ENCODE peak calls at places on chromosomes 7 and 10, in five cellular contexts. R is A549, Z is upper lobe of left lung, D is ovary, G is K562. E is an unnamed sample.

GRCh38 chr7:29764227-29764626 is 42.1 kb upstream of the WIPF3 start:
- DNase-seq in R (no peak), Z (no peak), D (no peak), G (no peak), E (no peak)

GRCh38 chr10:93445097-93445960 is 36.8 kb downstream of the MYOF start:
- DNase-seq in R (peak; percentile 96), Z (peak; percentile 99), D (peak; percentile 93), G (peak; percentile 11), E (peak; percentile 97)

GRCh38 chr7:141231018-141231792 is 157.3 kb downstream of the TMEM178B start:
- DNase-seq in R (peak; percentile 19), Z (no peak), D (no peak), G (no peak), E (no peak)

GRCh38 chr10:98332623-98333269 is 64.8 kb upstream of the LOXL4 start:
- DNase-seq in R (no peak), Z (no peak), D (no peak), G (no peak), E (no peak)

GRCh38 chr7:27188666-27189559 is 3.9 kb upstream of the HOXA11 start:
- DNase-seq in R (no peak), Z (no peak), D (peak; percentile 39), G (no peak), E (peak; percentile 88)

GRCh38 chr7:116843373-116843772 is 19.0 kb upstream of the CAPZA2 start:
- DNase-seq in R (no peak), Z (peak; percentile 35), D (no peak), G (no peak), E (no peak)

GRCh38 chr10:100741386-100742066 is 3.9 kb upstream of the PAX2 start:
- DNase-seq in R (no peak), Z (no peak), D (no peak), G (no peak), E (no peak)

GRCh38 chr10:92239600-92240288 is 51.1 kb downstream of the CPEB3 start:
- DNase-seq in R (peak; percentile 25), Z (peak; percentile 35), D (peak; percentile 78), G (no peak), E (peak; percentile 74)

GRCh38 chr7:36852017-36852416 is 127.7 kb upstream of the AOAH start:
- DNase-seq in R (no peak), Z (no peak), D (no peak), G (no peak), E (no peak)

GRCh38 chr7:149859881-149860280 is 13.9 kb upstream of the ATP6V0E2 start:
- DNase-seq in R (no peak), Z (no peak), D (no peak), G (no peak), E (peak; percentile 8)

GRCh38 chr10:17386616-17387075 is 67.7 kb downstream of the ST8SIA6 start:
- DNase-seq in R (no peak), Z (no peak), D (no peak), G (peak; percentile 60), E (no peak)

GRCh38 chr7:70595741-70596574 is 536.0 kb upstream of the GALNT17 start:
- DNase-seq in R (no peak), Z (no peak), D (no peak), G (no peak), E (no peak)

GRCh38 chr10:44792119-44792783 is 118.9 kb upstream of the TMEM72 start:
- DNase-seq in R (no peak), Z (no peak), D (no peak), G (no peak), E (no peak)

GRCh38 chr7:37052673-37053072 is 328.4 kb upstream of the AOAH start:
- DNase-seq in R (no peak), Z (no peak), D (peak; percentile 39), G (peak; percentile 37), E (no peak)

GRCh38 chr10:21547246-21547645 is 13.2 kb downstream of the MLLT10 start:
- DNase-seq in R (no peak), Z (no peak), D (no peak), G (no peak), E (no peak)

GRCh38 chr7:140495514-140496097 is 16.3 kb upstream of the MKRN1 start:
- DNase-seq in R (no peak), Z (no peak), D (no peak), G (peak; percentile 61), E (no peak)

GRCh38 chr7:68707958-68708357 is 890.3 kb upstream of the AUTS2 start:
- DNase-seq in R (no peak), Z (no peak), D (no peak), G (no peak), E (no peak)

GRCh38 chr10:125039354-125039769 is 97.4 kb downstream of the ZRANB1 start:
- DNase-seq in R (no peak), Z (no peak), D (peak; percentile 68), G (no peak), E (no peak)

GRCh38 chr7:125255793-125256192 is 326.2 kb upstream of the POT1 start:
- DNase-seq in R (no peak), Z (no peak), D (no peak), G (no peak), E (no peak)

GRCh38 chr10:84681781-84682180 is 353.4 kb downstream of the CCSER2 start:
- DNase-seq in R (no peak), Z (no peak), D (no peak), G (no peak), E (no peak)

GRCh38 chr10:85646312-85646711 is 720.3 kb downstream of the GRID1 start:
- DNase-seq in R (no peak), Z (no peak), D (no peak), G (no peak), E (no peak)

GRCh38 chr10:126944191-126944590 is 39.0 kb downstream of the DOCK1 start:
- DNase-seq in R (no peak), Z (no peak), D (no peak), G (no peak), E (no peak)

GRCh38 chr10:93745411-93746065 is 12.2 kb upstream of the LGI1 start:
- DNase-seq in R (peak; percentile 32), Z (no peak), D (no peak), G (peak; percentile 11), E (no peak)

GRCh38 chr10:133378251-133379096 is 588 bp upstream of the PAOX start:
- DNase-seq in R (peak; percentile 48), Z (peak; percentile 72), D (peak; percentile 82), G (peak; percentile 65), E (peak; percentile 81)

GRCh38 chr10:131430716-131431402 is 119.3 kb upstream of the TCERG1L start:
- DNase-seq in R (no peak), Z (no peak), D (no peak), G (no peak), E (peak; percentile 22)

GRCh38 chr10:110162749-110163148 is 44.7 kb upstream of the MXI1 start:
- DNase-seq in R (no peak), Z (no peak), D (no peak), G (no peak), E (no peak)

GRCh38 chr7:20172736-20173334 is 44.3 kb downstream of the MACC1 start:
- DNase-seq in R (peak; percentile 61), Z (peak; percentile 30), D (peak; percentile 84), G (peak; percentile 32), E (peak; percentile 88)

GRCh38 chr10:109089779-109090178 is 833.5 kb downstream of the XPNPEP1 start:
- DNase-seq in R (no peak), Z (no peak), D (no peak), G (no peak), E (no peak)

GRCh38 chr7:72751978-72752377 is 76.0 kb downstream of the TYW1B start:
- DNase-seq in R (no peak), Z (no peak), D (no peak), G (peak; percentile 27), E (no peak)

GRCh38 chr10:18340496-18341051 is 200.3 kb downstream of the CACNB2 start:
- DNase-seq in R (no peak), Z (no peak), D (no peak), G (no peak), E (no peak)

GRCh38 chr7:124457841-124458240 is 307.8 kb downstream of the GPR37 start:
- DNase-seq in R (no peak), Z (no peak), D (no peak), G (no peak), E (no peak)

GRCh38 chr7:134618756-134619530 is 27.7 kb upstream of the BPGM start:
- DNase-seq in R (no peak), Z (no peak), D (no peak), G (no peak), E (no peak)

GRCh38 chr10:74027702-74028101 is 29.8 kb downstream of the VCL start:
- DNase-seq in R (no peak), Z (no peak), D (no peak), G (no peak), E (no peak)

GRCh38 chr7:151273646-151274375 is 25.3 kb upstream of the SMARCD3 start:
- DNase-seq in R (no peak), Z (peak; percentile 59), D (no peak), G (no peak), E (no peak)

GRCh38 chr7:151272877-151273276 is 24.4 kb upstream of the SMARCD3 start:
- DNase-seq in R (no peak), Z (no peak), D (no peak), G (no peak), E (no peak)

GRCh38 chr7:151271699-151272355 is 23.3 kb upstream of the SMARCD3 start:
- DNase-seq in R (no peak), Z (peak; percentile 80), D (no peak), G (no peak), E (peak; percentile 91)

GRCh38 chr7:151274376-151274760 is 25.9 kb upstream of the SMARCD3 start:
- DNase-seq in R (no peak), Z (no peak), D (no peak), G (no peak), E (no peak)

GRCh38 chr7:151272410-151272809 is 23.9 kb upstream of the SMARCD3 start:
- DNase-seq in R (no peak), Z (no peak), D (no peak), G (no peak), E (no peak)
- TF ChIP-seq CTCF in R (no peak), Z (no peak), D (no peak), G (peak; percentile 37), E (no peak)

DNA sequence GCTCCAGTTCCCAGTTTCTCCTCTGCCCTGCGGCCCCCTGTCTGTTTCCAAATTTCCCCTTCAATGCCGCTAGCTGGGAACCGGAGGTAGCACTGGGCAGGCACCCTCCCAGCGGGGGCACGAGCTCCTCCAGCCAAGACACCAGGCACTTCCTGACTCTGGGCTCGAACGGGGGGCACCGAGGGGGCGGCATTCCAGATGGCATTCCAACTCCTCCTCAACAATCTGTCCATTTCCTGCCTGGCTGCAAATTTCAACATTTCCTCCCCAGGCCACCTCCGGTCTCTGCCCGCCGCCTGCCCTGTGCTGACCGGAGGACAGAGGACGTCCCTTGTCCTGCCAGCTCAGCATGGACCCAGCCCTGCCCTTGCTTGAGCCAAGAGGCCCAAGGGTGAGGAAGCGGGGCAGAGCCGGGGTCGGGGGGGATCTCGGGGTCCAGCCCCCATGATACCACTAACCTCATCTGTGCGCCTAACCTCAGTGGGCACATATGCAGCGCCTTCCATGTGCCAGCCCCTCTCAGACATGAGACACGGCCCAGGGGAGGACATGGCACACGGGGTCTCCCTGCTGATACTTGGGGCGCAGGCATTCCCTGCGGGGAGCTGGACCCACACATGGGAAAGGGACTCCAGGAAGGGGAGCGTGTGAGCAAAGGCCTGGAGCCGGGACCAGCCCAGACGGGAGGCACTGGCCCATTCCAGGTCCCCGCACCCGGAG is 58.0 kb downstream of the PDGFA start:
- DNase-seq in R (no peak), Z (peak; percentile 20), D (no peak), G (no peak), E (no peak)
- TF ChIP-seq EP300 in R (no peak), Z (no peak), D (no peak), G (no peak), E (no peak)

GRCh38 chr10:13500201-13500600 is 28.6 kb downstream of the BEND7 start:
- DNase-seq in R (no peak), Z (no peak), D (no peak), G (no peak), E (no peak)
- TF ChIP-seq CTCF in R (no peak), Z (no peak), D (no peak), G (no peak), E (no peak)

GRCh38 chr7:101717986-101718746 is 89.1 kb upstream of the MYL10 start:
- DNase-seq in R (no peak), Z (peak; percentile 47), D (no peak), G (peak; percentile 56), E (no peak)
- TF ChIP-seq EP300 in R (no peak), Z (no peak), D (no peak), G (no peak), E (no peak)

E was measured in sigmoid colon.